ENCODE peak calls at places on chromosomes 12 and 14, in eight cellular contexts. J is stimulated activated naive B cell treated with anti-CD40 and anti-IgM and Interleukin-4, amounts not matched to agents 10 μg/mL and 1 μg/mL and 100 μg/mL, for 72 hours; S is HT-29; V is activated T-helper 1 cell treated with anti-CD3 and anti-CD28 coated beads, Interleukin-12 subunit alpha, Interleukin-12 subunit beta, Interleukin-2, Interleukin-4 antibody, amounts not matched to agents 30 ng/mL and 10 ng/mL and 1 ng/mL, durations not matched to agents 14 hours and 24 hours and 36 hours; Q is NCI-H446 treated with DMSO at 0.1 percent for 48 hours; A is AG09319; P is T follicular helper cell; X is GM12865. G is an unnamed sample.

GRCh38 chr14:89418452-89418851 is 1.4 kb upstream of the FOXN3 start:
- DNase-seq in P (no peak), Q (no peak), J (no peak), S (no peak), V (no peak), A (no peak), X (no peak), G (no peak)

GRCh38 chr12:86662464-86662863 is 406.3 kb upstream of the MGAT4C start:
- DNase-seq in J (no peak), S (no peak), V (no peak), X (no peak), Q (no peak), P (no peak), A (no peak), G (no peak)

GRCh38 chr12:57504033-57504432 is 16.2 kb downstream of the MARS1 start:
- DNase-seq in P (no peak), Q (no peak), J (no peak), X (no peak), S (no peak), V (no peak), A (no peak), G (no peak)

GRCh38 chr12:262817-263216 is at the start of gene SLC6A13:
- DNase-seq in X (no peak), P (no peak), A (no peak), V (no peak), Q (no peak), J (no peak), S (no peak), G (no peak)

GRCh38 chr12:4355150-4355842 is 24.2 kb downstream of the FGF23 start:
- DNase-seq in V (no peak), J (no peak), Q (no peak), A (no peak), S (no peak), X (no peak), P (no peak), G (no peak)

GRCh38 chr12:79121486-79121885 is 256.9 kb downstream of the SYT1 start:
- DNase-seq in X (peak; percentile 12), J (no peak), A (no peak), V (no peak), P (no peak), Q (no peak), S (peak; percentile 44), G (no peak)

GRCh38 chr12:114659084-114659483 is 24.9 kb downstream of the TBX3 start:
- DNase-seq in X (no peak), Q (no peak), V (no peak), P (no peak), A (no peak), J (no peak), S (no peak), G (no peak)

GRCh38 chr12:42221722-42222121 is 16.3 kb downstream of the YAF2 start:
- DNase-seq in P (no peak), S (no peak), V (no peak), X (no peak), J (no peak), A (no peak), Q (no peak), G (no peak)

GRCh38 chr12:31702047-31702446 is 26.8 kb downstream of the AMN1 start:
- DNase-seq in S (peak; percentile 64), P (no peak), J (no peak), A (no peak), V (no peak), Q (no peak), X (no peak), G (no peak)

GRCh38 chr12:77685112-77685511 is 145.6 kb upstream of the NAV3 start:
- DNase-seq in S (peak; percentile 80), Q (peak; percentile 88), V (no peak), A (peak; percentile 64), X (peak; percentile 71), J (no peak), P (no peak), G (peak; percentile 78)

GRCh38 chr14:21136024-21136423 is 19.8 kb downstream of the OR5AU1 start:
- DNase-seq in J (no peak), V (no peak), P (no peak), S (peak; percentile 4), X (peak; percentile 17), A (no peak), Q (peak; percentile 16), G (peak; percentile 5)

GRCh38 chr12:131808744-131809371 is 19.3 kb upstream of the MMP17 start:
- DNase-seq in X (peak; percentile 83), J (peak; percentile 40), Q (no peak), A (no peak), V (peak; percentile 33), P (no peak), S (no peak), G (no peak)

GRCh38 chr14:73209943-73210342 is 27.4 kb upstream of the PAPLN start:
- DNase-seq in A (no peak), V (no peak), S (no peak), J (no peak), X (no peak), Q (no peak), P (no peak), G (no peak)

GRCh38 chr12:107580750-107581529 is 104.7 kb upstream of the PWP1 start:
- DNase-seq in S (no peak), X (no peak), Q (no peak), P (no peak), J (no peak), V (no peak), A (no peak), G (no peak)

GRCh38 chr14:32710351-32711102 is 228.2 kb upstream of the NPAS3 start:
- DNase-seq in X (no peak), A (no peak), J (no peak), S (no peak), Q (no peak), V (no peak), P (no peak), G (peak; percentile 82)

GRCh38 chr14:67393689-67394088 is 18.3 kb downstream of the PLEK2 start:
- DNase-seq in A (no peak), V (no peak), J (no peak), P (no peak), Q (no peak), S (no peak), X (no peak), G (no peak)

G was measured in pons.